ENCODE peak calls at places on chromosome 6, in five cellular contexts. A, E, U, H and F are unnamed samples.

GRCh38 chr6:137094411-137095008 is 49.7 kb upstream of the IL20RA start:
- DNase-seq in A (peak; percentile 82), E (peak; percentile 22), U (peak; percentile 87), H (peak; percentile 65), F (no peak)

GRCh38 chr6:5547571-5547970 is 286.3 kb downstream of the FARS2 start:
- DNase-seq in A (no peak), E (no peak), U (no peak), H (no peak), F (no peak)

GRCh38 chr6:161833099-161833860 is 559.4 kb upstream of the AGPAT4 start:
- DNase-seq in A (no peak), E (no peak), U (no peak), H (no peak), F (no peak)

GRCh38 chr6:131597448-131597847 is 24.4 kb downstream of the ARG1 start:
- DNase-seq in A (peak; percentile 3), E (no peak), U (peak; percentile 5), H (no peak), F (no peak)

GRCh38 chr6:100347901-100348550 is 116.7 kb downstream of the SIM1 start:
- DNase-seq in A (peak; percentile 49), E (no peak), U (no peak), H (no peak), F (no peak)

GRCh38 chr6:155341130-155341828 is 27.0 kb upstream of the TFB1M start:
- DNase-seq in A (peak; percentile 49), E (no peak), U (no peak), H (no peak), F (no peak)

GRCh38 chr6:125195526-125195925 is 42.0 kb downstream of the TPD52L1 start:
- DNase-seq in A (no peak), E (no peak), U (no peak), H (no peak), F (no peak)

GRCh38 chr6:98769546-98769945 is 64.8 kb upstream of the POU3F2 start:
- DNase-seq in A (no peak), E (no peak), U (peak; percentile 65), H (no peak), F (no peak)

GRCh38 chr6:31826793-31827285 is 699 bp upstream of the HSPA1B start:
- DNase-seq in A (no peak), E (peak; percentile 90), U (peak; percentile 83), H (peak; percentile 64), F (peak; percentile 90)

GRCh38 chr6:75144396-75144795 is 61.5 kb downstream of the COL12A1 start:
- DNase-seq in A (no peak), E (no peak), U (no peak), H (no peak), F (no peak)

GRCh38 chr6:134678436-134678889 is 271.4 kb downstream of the ALDH8A1 start:
- DNase-seq in A (peak; percentile 84), E (peak; percentile 62), U (no peak), H (no peak), F (no peak)

GRCh38 chr6:53328375-53328774 is 20.4 kb downstream of the ELOVL5 start:
- DNase-seq in A (no peak), E (no peak), U (no peak), H (no peak), F (no peak)

GRCh38 chr6:69957990-69958559 is 91.7 kb downstream of the COL19A1 start:
- DNase-seq in A (peak; percentile 33), E (no peak), U (no peak), H (no peak), F (no peak)

GRCh38 chr6:44071670-44072451 is 55.4 kb downstream of the MRPL14 start:
- DNase-seq in A (peak; percentile 96), E (no peak), U (no peak), H (no peak), F (no peak)

GRCh38 chr6:97068211-97068610 is 143.7 kb downstream of the KLHL32 start:
- DNase-seq in A (peak; percentile 64), E (no peak), U (peak; percentile 54), H (no peak), F (no peak)

GRCh38 chr6:21593927-21594421 is 423 bp downstream of the SOX4 start:
- DNase-seq in A (peak; percentile 75), E (no peak), U (no peak), H (no peak), F (no peak)

GRCh38 chr6:21595265-21595950 is 1.9 kb downstream of the SOX4 start:
- DNase-seq in A (no peak), E (peak; percentile 29), U (no peak), H (peak; percentile 47), F (peak; percentile 85)

GRCh38 chr6:21594427-21595264 is 1.1 kb downstream of the SOX4 start:
- DNase-seq in A (peak; percentile 69), E (peak; percentile 65), U (peak; percentile 33), H (peak; percentile 46), F (peak; percentile 93)

GRCh38 chr6:21593412-21593926 is at the start of gene SOX4:
- DNase-seq in A (peak; percentile 98), E (peak; percentile 93), U (peak; percentile 99), H (peak; percentile 73), F (peak; percentile 84)

GRCh38 chr6:21592953-21593352 is 598 bp upstream of the SOX4 start:
- DNase-seq in A (no peak), E (no peak), U (no peak), H (no peak), F (no peak)
- H3K4me3 ChIP-seq in A (peak overlapping the region; percentile 92), E (peak overlapping the region; percentile 85), U (peak overlapping the region; percentile 75), H (peak overlapping the region; percentile 44), F (peak overlapping the region; percentile 74)

DNA sequence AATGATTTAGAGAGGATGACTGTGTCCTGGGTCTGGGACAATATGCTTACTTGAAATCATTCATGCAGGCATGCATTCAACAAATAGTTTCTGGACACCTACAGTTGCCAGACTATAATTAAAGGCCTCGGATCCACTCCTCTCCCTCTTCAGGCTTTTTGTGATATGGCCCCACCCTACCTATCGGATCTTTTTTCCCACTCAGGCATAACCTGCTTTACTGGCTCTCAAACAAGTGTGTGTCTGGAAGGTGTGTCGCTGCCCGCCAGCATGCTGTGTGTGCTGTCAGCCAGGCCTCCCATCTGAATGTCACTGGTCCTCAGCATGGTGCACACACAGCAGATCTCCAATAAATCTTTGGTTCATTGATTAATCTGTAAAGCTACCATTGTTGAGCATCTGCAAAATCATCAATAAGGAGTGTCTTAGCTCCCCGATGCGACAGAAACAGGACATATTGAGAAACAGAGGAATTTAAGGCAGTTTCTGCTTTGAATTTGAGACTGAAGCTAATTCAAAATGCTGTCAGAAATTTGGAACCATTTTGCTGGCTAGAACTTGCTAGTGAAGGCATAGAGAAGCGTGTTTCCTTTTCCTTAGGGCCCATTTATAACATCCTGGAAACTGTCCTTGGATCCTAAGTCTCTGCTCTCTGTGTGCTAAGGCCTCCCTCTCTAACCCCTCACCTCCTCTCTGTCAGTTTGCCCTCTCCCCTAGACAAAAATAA is 23.5 kb upstream of the CCN6 start:
- DNase-seq in A (no peak), E (no peak), U (no peak), H (no peak), F (no peak)
- H3K4me1 ChIP-seq in A (no peaks in the 10 kb centered on the region), E (peaks cover 18% of the 10 kb centered on the region), U (peaks cover 3% of the 10 kb centered on the region), H (peaks cover 75% of the 10 kb centered on the region), F (peaks cover 9% of the 10 kb centered on the region)

DNA sequence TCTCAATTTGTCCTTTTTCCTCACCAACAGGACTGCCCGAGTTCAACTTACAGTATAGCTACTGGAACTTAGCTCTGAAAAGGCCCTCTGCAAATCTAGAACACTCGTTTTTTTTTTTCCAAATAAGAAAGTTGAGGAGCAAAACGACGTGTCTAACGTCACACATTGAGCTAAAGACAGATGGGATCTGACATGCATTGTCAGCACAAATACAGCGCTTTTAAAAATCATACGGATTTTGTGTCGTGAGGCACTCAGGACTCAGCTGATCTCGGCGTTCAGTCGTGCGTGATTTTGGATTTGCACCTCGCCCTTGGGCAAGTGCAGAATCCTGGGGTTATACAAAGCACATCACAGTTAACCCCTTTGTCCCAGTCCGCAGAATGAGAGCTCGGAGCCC is 94.7 kb upstream of the ZNF322 start:
- DNase-seq in A (no peak), E (no peak), U (no peak), H (no peak), F (no peak)
- H3K4me3 ChIP-seq in A (no peak overlapping the region), E (no peak overlapping the region), U (peak overlapping the region; percentile 84), H (no peak overlapping the region), F (no peak overlapping the region)

GRCh38 chr6:138507977-138508675 is 8.8 kb upstream of the NHSL1 start:
- DNase-seq in A (no peak), E (no peak), U (no peak), H (no peak), F (no peak)

GRCh38 chr6:138502546-138502945 is 3.3 kb upstream of the NHSL1 start:
- DNase-seq in A (no peak), E (no peak), U (no peak), H (no peak), F (no peak)

GRCh38 chr6:138508676-138508988 is 9.3 kb upstream of the NHSL1 start:
- DNase-seq in A (no peak), E (no peak), U (no peak), H (no peak), F (no peak)

GRCh38 chr6:138503881-138504680 is 4.8 kb upstream of the NHSL1 start:
- DNase-seq in A (no peak), E (no peak), U (no peak), H (no peak), F (no peak)

DNA sequence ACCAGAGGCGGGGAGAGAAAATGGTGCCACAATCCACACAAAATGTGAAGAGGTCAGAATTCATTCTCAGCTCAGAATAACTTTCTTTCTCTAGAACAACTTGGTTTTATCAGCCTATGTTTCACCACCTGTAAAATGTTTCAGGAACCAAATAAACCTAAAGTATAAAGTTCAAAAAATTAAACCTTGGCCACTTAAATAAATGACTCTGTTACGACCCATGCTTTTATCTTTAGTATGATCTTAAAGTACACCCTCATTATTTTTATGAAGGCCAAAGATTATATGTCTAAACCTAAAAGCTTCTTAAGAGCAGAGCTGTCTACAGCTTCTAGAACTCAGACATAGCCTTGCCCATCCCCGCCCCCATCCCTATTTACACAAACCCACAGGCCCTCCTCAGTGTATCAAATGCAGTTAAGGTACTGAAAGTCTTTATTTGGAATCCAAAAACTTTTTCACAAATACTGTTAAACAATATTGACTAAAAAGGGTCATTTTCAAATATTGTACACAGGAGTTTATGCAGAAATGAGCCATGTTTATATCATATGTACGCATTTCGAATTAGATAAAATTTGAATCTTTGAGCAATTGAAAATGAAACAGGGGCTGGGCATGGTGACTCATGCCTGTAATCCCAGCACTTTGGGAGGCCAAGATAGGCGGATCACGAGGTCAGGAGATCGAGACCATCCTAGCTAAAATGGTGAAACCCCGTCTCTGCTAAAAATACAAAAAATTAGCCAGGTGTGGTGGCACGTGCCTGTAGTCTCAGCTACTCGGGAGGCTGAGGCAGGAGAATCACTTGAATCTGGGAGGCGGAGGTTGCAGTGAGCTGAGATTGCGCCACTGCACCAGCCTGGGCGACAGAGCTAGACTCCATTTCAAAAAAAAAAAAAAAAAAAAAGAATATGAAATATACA is 5.7 kb upstream of the NHSL1 start:
- DNase-seq in A (no peak), E (no peak), U (no peak), H (no peak), F (no peak)
- H3K4me1 ChIP-seq in A (no peaks in the 10 kb centered on the region), E (peaks cover 62% of the 10 kb centered on the region), U (peaks cover 32% of the 10 kb centered on the region), H (no peaks in the 10 kb centered on the region), F (peaks cover 6% of the 10 kb centered on the region)